ENCODE peak calls at places on chromosomes 12 and 14, in four cellular contexts. K, S, H and T are unnamed samples.

GRCh38 chr14:66496188-66496807 is 10.1 kb downstream of the CCDC196 start:
- DNase-seq in K (no peak), S (no peak), H (peak; percentile 14), T (no peak)

GRCh38 chr12:32881107-32881506 is 15.5 kb downstream of the PKP2 start:
- DNase-seq in K (no peak), S (no peak), H (no peak), T (no peak)

GRCh38 chr14:78157855-78158436 is 12.2 kb upstream of the NRXN3 start:
- DNase-seq in K (peak; percentile 1), S (no peak), H (peak; percentile 29), T (peak; percentile 54)

GRCh38 chr12:27583057-27583797 is 59.2 kb downstream of the PPFIBP1 start:
- DNase-seq in K (peak; percentile 73), S (no peak), H (peak; percentile 54), T (no peak)

GRCh38 chr12:57893460-57894353 is 47.2 kb upstream of the CTDSP2 start:
- DNase-seq in K (peak; percentile 91), S (peak; percentile 93), H (peak; percentile 95), T (no peak)

GRCh38 chr12:2053675-2054070 is 886 bp downstream of the CACNA1C start:
- DNase-seq in K (no peak), S (no peak), H (no peak), T (no peak)

GRCh38 chr14:75578786-75579781 is 664 bp downstream of the FLVCR2 start:
- DNase-seq in K (peak; percentile 31), S (peak; percentile 15), H (no peak), T (no peak)

GRCh38 chr14:59301354-59301753 is 112.9 kb downstream of the DAAM1 start:
- DNase-seq in K (no peak), S (no peak), H (no peak), T (peak; percentile 88)

GRCh38 chr14:69695664-69696527 is 71.0 kb upstream of the SRSF5 start:
- DNase-seq in K (peak; percentile 30), S (no peak), H (peak; percentile 67), T (peak; percentile 81)

GRCh38 chr12:33589609-33590114 is 150.0 kb upstream of the SYT10 start:
- DNase-seq in K (no peak), S (no peak), H (no peak), T (no peak)

GRCh38 chr14:105364100-105364708 is 34.1 kb upstream of the TEX22 start:
- DNase-seq in K (peak; percentile 72), S (no peak), H (no peak), T (peak; percentile 59)

GRCh38 chr12:95118138-95118787 is 44.8 kb upstream of the NR2C1 start:
- DNase-seq in K (peak; percentile 89), S (peak; percentile 39), H (peak; percentile 81), T (no peak)

GRCh38 chr12:7937867-7938506 is 2.0 kb upstream of the SLC2A3 start:
- DNase-seq in K (no peak), S (peak; percentile 36), H (peak; percentile 42), T (no peak)

GRCh38 chr14:104614126-104614812 is 9.7 kb upstream of the TMEM179 start:
- DNase-seq in K (no peak), S (no peak), H (no peak), T (no peak)

GRCh38 chr14:61586539-61587396 is 108.5 kb upstream of the HIF1A start:
- DNase-seq in K (peak; percentile 77), S (no peak), H (peak; percentile 61), T (no peak)

DNA sequence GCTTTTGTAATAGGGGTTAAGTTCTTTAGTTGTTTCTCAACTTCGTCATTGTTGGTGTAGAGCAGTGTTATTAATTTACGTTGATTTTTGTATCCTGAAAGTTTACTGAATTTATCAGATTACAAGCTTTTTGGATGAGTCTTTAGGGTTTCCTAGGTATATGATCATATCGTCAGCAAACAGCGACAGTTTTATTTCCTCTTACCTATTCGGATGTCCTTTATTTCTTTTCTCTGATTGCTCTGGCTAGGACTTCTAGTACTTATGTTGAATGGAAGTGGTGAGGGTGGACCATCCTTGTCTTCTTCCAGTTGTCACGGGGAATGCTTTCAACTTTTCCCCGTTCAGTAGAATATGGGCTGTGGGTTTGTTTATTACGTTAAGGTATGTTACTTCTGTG is 37.8 kb downstream of the AEBP2 start:
- DNase-seq in K (no peak), S (no peak), H (no peak), T (no peak)
- H3K4me3 ChIP-seq in K (no peak overlapping the region), S (no peak overlapping the region), H (no peak overlapping the region), T (no peak overlapping the region)

GRCh38 chr12:110345176-110345651 is 58.3 kb downstream of the ANAPC7 start:
- DNase-seq in K (no peak), S (no peak), H (no peak), T (no peak)
- H3K4me3 ChIP-seq in K (no peak overlapping the region), S (no peak overlapping the region), H (no peak overlapping the region), T (no peak overlapping the region)

GRCh38 chr12:51222461-51222860 is 4.6 kb upstream of the POU6F1 start:
- DNase-seq in K (no peak), S (no peak), H (no peak), T (no peak)

GRCh38 chr12:51224625-51225024 is 6.8 kb upstream of the POU6F1 start:
- DNase-seq in K (no peak), S (no peak), H (no peak), T (no peak)

GRCh38 chr12:51227962-51228361 is 10.1 kb upstream of the POU6F1 start:
- DNase-seq in K (no peak), S (no peak), H (no peak), T (no peak)

GRCh38 chr12:51229116-51229515 is 9.5 kb upstream of the DAZAP2 start:
- DNase-seq in K (no peak), S (no peak), H (no peak), T (no peak)

DNA sequence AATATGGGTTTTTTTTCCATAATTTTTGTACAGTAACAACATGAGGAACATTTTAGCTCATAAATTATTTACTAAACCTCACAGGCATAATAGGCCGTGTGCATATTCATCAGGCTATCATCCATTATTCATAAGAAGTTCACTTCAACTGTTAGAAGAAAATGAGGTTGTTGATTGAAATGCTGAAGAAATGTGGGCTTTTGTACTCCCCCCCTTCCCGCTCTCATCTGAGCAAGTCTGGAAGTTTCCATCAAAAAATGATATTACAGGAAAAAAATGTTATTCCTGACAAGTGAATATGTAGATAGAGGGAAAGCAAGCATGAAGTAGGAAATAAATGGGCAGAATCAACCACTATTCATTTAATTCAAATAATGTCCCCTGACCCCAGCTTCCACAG is 7.9 kb upstream of the POU6F1 start:
- DNase-seq in K (no peak), S (no peak), H (no peak), T (no peak)
- H3K4me3 ChIP-seq in K (no peak overlapping the region), S (no peak overlapping the region), H (no peak overlapping the region), T (no peak overlapping the region)

GRCh38 chr14:23577710-23578392 is 739 bp downstream of the JPH4 start:
- DNase-seq in K (no peak), S (no peak), H (no peak), T (no peak)
- H3K4me3 ChIP-seq in K (no peak overlapping the region), S (no peak overlapping the region), H (no peak overlapping the region), T (no peak overlapping the region)

DNA sequence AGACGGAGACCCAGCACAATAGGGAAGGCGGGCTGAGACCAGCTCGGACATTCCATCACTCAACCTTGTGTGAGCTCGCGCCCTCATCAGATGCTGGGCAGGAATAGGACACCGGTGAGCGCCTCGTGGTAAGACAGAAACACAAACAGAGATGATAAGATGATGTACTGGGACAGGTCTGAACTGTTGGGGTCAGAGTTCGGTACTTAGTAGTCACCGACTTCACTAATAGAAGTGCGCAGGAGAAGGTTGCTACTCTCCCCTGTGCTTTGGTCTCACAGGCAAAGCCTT is 78.0 kb upstream of the ANO4 start:
- DNase-seq in K (no peak), S (no peak), H (peak; percentile 3), T (no peak)
- H3K4me3 ChIP-seq in K (peak overlapping the region; percentile 33), S (peak overlapping the region; percentile 48), H (peak overlapping the region; percentile 40), T (no peak overlapping the region)

GRCh38 chr14:26204362-26204953 is 393.4 kb downstream of the NOVA1 start:
- DNase-seq in K (no peak), S (no peak), H (peak; percentile 27), T (no peak)
- H3K4me3 ChIP-seq in K (no peak overlapping the region), S (peak overlapping the region; percentile 43), H (peak overlapping the region; percentile 36), T (no peak overlapping the region)

DNA sequence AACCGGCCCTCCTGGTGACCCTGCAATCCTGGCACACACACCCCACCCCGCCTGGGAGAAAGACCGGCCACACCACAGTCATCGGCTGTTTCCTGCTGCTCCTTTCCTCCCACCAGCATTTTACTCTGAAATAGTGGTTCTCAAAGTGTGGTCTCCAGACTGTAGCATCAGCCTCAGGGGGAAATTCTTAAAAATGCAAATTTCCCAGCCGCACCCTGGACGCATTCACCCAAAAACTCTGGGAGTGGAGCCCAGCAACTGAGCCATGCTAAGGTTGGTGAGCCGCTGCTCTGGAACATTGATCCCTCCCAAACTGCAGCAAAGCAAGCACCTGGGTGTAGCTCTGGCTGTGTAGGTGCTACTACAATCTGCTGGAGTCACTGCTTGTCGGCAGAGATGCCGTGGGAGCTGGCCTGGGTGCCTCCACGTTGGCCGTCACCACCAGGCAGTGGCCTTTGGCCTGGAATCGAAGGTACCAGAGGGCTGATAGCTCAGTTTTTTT is 38.4 kb upstream of the BCL2L14 start:
- DNase-seq in K (no peak), S (no peak), H (no peak), T (no peak)
- H3K4me3 ChIP-seq in K (no peak overlapping the region), S (no peak overlapping the region), H (no peak overlapping the region), T (no peak overlapping the region)

DNA sequence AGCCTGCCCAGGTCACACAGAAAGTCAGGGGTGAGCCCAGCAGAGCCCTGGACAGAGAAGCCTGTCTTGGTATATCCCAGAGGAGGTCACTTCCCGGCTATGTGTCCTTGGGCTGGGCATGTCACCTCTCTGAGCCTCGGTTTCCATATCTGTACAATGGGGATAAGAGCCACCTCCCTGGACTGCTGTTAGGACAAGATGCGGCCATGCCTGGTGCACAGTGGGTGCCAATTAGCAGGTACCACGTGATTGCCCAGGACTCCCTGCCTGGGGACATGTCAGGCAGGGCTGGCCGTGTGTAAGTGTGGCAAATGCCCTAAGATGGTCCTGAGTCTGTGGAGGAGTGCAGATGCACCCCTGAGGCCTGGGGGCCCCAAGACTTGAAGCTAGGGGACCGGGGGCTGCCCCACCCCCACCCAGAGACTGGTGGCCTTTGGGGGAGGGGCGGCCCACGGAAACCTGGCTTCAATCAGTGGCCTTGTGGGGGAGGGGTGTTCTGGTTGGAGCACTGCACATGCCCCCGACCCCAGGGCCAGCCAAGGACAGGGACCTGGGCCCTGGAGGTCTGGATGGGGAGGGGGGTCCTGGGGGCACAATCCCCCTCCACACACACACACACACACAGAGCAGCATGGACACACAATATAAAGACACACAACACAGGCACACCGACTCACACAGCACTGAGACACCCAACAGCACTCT is 878 bp downstream of the TMEM119 start:
- DNase-seq in K (no peak), S (no peak), H (no peak), T (no peak)
- H3K4me3 ChIP-seq in K (peak overlapping the region; percentile 38), S (peak overlapping the region; percentile 60), H (peak overlapping the region; percentile 20), T (no peak overlapping the region)

DNA sequence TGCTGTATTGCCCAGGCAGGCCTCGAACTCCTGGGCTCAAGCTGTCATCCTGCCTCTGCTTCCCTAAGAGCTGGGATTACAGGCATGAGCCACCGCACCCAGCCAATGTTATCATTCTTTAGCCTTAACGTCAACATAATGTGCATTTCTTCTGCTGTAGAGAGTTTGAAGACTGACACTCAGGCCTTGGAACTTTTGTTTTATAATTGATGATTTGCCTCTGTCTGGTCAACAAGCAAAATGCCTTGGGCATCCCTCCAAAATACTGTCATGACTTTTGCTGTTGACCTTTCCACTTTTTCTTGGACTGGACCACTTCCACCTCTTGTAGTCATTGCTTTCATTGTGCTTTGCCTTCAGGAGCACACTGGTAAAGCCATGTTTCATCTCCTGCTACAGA is 29.0 kb downstream of the FAM234B start:
- DNase-seq in K (peak; percentile 31), S (no peak), H (no peak), T (no peak)
- H3K4me3 ChIP-seq in K (no peak overlapping the region), S (no peak overlapping the region), H (no peak overlapping the region), T (no peak overlapping the region)

GRCh38 chr14:52067873-52068740 is 752 bp downstream of the NID2 start:
- DNase-seq in K (peak; percentile 51), S (no peak), H (no peak), T (no peak)
- H3K4me3 ChIP-seq in K (peak overlapping the region; percentile 94), S (peak overlapping the region; percentile 86), H (peak overlapping the region; percentile 86), T (no peak overlapping the region)